ENCODE peak calls at places on chromosomes 4 and X, in ten cellular contexts. One of them, this sample, is unnamed.
A peak's percentile ranks its signal among the peaks of the same experiment; 100 is the strongest.

GRCh38 chrX:136250191-136251041 is 784 bp downstream of the MAP7D3 start:
- DNase-seq in GF-D8: no peak
- DNase-seq in CD8-positive, alpha-beta T cell: peak; percentile 22
- DNase-seq in NCI-H2081: no peak
- DNase-seq in activated naive CD4-positive, alpha-beta T cell treated with anti-CD3 and anti-CD28 coated beads, Interleukin-2, amount 10 ng/mL, durations not matched to agents 7 days and 5 days: no peak
- DNase-seq in amniotic epithelial cell: peak; percentile 16
- DNase-seq in frontal cortex: peak; percentile 22
- DNase-seq in HEK293T: peak; percentile 41
- DNase-seq in LHCN-M2: no peak
- DNase-seq in astrocyte of the spinal cord: no peak
- DNase-seq in this sample: no peak

GRCh38 chr4:24910504-24910903 is 2.3 kb downstream of the CCDC149 start:
- DNase-seq in GF-D8: no peak
- DNase-seq in CD8-positive, alpha-beta T cell: no peak
- DNase-seq in NCI-H2081: no peak
- DNase-seq in activated naive CD4-positive, alpha-beta T cell treated with anti-CD3 and anti-CD28 coated beads, Interleukin-2, amount 10 ng/mL, durations not matched to agents 7 days and 5 days: no peak
- DNase-seq in amniotic epithelial cell: peak; percentile 41
- DNase-seq in frontal cortex: no peak
- DNase-seq in HEK293T: no peak
- DNase-seq in LHCN-M2: no peak
- DNase-seq in astrocyte of the spinal cord: peak; percentile 47
- DNase-seq in this sample: no peak

GRCh38 chrX:1476682-1477081 is 24.0 kb upstream of the ASMTL start:
- DNase-seq in GF-D8: no peak
- DNase-seq in CD8-positive, alpha-beta T cell: no peak
- DNase-seq in NCI-H2081: no peak
- DNase-seq in activated naive CD4-positive, alpha-beta T cell treated with anti-CD3 and anti-CD28 coated beads, Interleukin-2, amount 10 ng/mL, durations not matched to agents 7 days and 5 days: no peak
- DNase-seq in amniotic epithelial cell: no peak
- DNase-seq in frontal cortex: no peak
- DNase-seq in HEK293T: no peak
- DNase-seq in LHCN-M2: no peak
- DNase-seq in astrocyte of the spinal cord: no peak
- DNase-seq in this sample: no peak

GRCh38 chr4:168882650-168883233 is 127.3 kb downstream of the CBR4 start:
- DNase-seq in GF-D8: no peak
- DNase-seq in CD8-positive, alpha-beta T cell: no peak
- DNase-seq in NCI-H2081: no peak
- DNase-seq in activated naive CD4-positive, alpha-beta T cell treated with anti-CD3 and anti-CD28 coated beads, Interleukin-2, amount 10 ng/mL, durations not matched to agents 7 days and 5 days: no peak
- DNase-seq in amniotic epithelial cell: peak; percentile 76
- DNase-seq in frontal cortex: no peak
- DNase-seq in HEK293T: no peak
- DNase-seq in LHCN-M2: peak; percentile 64
- DNase-seq in astrocyte of the spinal cord: no peak
- DNase-seq in this sample: no peak

GRCh38 chrX:40253770-40254169 is 156.0 kb upstream of the BCOR start:
- DNase-seq in GF-D8: no peak
- DNase-seq in CD8-positive, alpha-beta T cell: no peak
- DNase-seq in NCI-H2081: no peak
- DNase-seq in activated naive CD4-positive, alpha-beta T cell treated with anti-CD3 and anti-CD28 coated beads, Interleukin-2, amount 10 ng/mL, durations not matched to agents 7 days and 5 days: no peak
- DNase-seq in amniotic epithelial cell: no peak
- DNase-seq in frontal cortex: no peak
- DNase-seq in HEK293T: no peak
- DNase-seq in LHCN-M2: no peak
- DNase-seq in astrocyte of the spinal cord: no peak
- DNase-seq in this sample: no peak

GRCh38 chrX:39726810-39727209 is 370.9 kb downstream of the BCOR start:
- DNase-seq in GF-D8: no peak
- DNase-seq in CD8-positive, alpha-beta T cell: no peak
- DNase-seq in NCI-H2081: peak; percentile 18
- DNase-seq in activated naive CD4-positive, alpha-beta T cell treated with anti-CD3 and anti-CD28 coated beads, Interleukin-2, amount 10 ng/mL, durations not matched to agents 7 days and 5 days: no peak
- DNase-seq in amniotic epithelial cell: peak; percentile 13
- DNase-seq in frontal cortex: no peak
- DNase-seq in HEK293T: no peak
- DNase-seq in LHCN-M2: peak; percentile 81
- DNase-seq in astrocyte of the spinal cord: peak; percentile 50
- DNase-seq in this sample: peak; percentile 77

GRCh38 chr4:184169225-184169867 is 48.3 kb downstream of the ENPP6 start:
- DNase-seq in GF-D8: no peak
- DNase-seq in CD8-positive, alpha-beta T cell: no peak
- DNase-seq in NCI-H2081: no peak
- DNase-seq in activated naive CD4-positive, alpha-beta T cell treated with anti-CD3 and anti-CD28 coated beads, Interleukin-2, amount 10 ng/mL, durations not matched to agents 7 days and 5 days: no peak
- DNase-seq in amniotic epithelial cell: no peak
- DNase-seq in frontal cortex: no peak
- DNase-seq in HEK293T: no peak
- DNase-seq in LHCN-M2: no peak
- DNase-seq in astrocyte of the spinal cord: no peak
- DNase-seq in this sample: no peak

GRCh38 chr4:32172086-32172485 is 1451.9 kb downstream of the PCDH7 start:
- DNase-seq in GF-D8: no peak
- DNase-seq in CD8-positive, alpha-beta T cell: no peak
- DNase-seq in NCI-H2081: no peak
- DNase-seq in activated naive CD4-positive, alpha-beta T cell treated with anti-CD3 and anti-CD28 coated beads, Interleukin-2, amount 10 ng/mL, durations not matched to agents 7 days and 5 days: no peak
- DNase-seq in amniotic epithelial cell: no peak
- DNase-seq in frontal cortex: no peak
- DNase-seq in HEK293T: no peak
- DNase-seq in LHCN-M2: peak; percentile 6
- DNase-seq in astrocyte of the spinal cord: peak; percentile 3
- DNase-seq in this sample: no peak

GRCh38 chrX:150164971-150165605 is 198.0 kb upstream of the MAMLD1 start:
- DNase-seq in GF-D8: no peak
- DNase-seq in CD8-positive, alpha-beta T cell: no peak
- DNase-seq in NCI-H2081: no peak
- DNase-seq in activated naive CD4-positive, alpha-beta T cell treated with anti-CD3 and anti-CD28 coated beads, Interleukin-2, amount 10 ng/mL, durations not matched to agents 7 days and 5 days: no peak
- DNase-seq in amniotic epithelial cell: no peak
- DNase-seq in frontal cortex: no peak
- DNase-seq in HEK293T: no peak
- DNase-seq in LHCN-M2: no peak
- DNase-seq in astrocyte of the spinal cord: peak; percentile 14
- DNase-seq in this sample: no peak